ENCODE peak calls at places on chromosomes 16 and 17, in eight cellular contexts. One of them, this sample, is unnamed.

GRCh38 chr17:804541-805435 is 22.6 kb downstream of the MRM3 start:
- DNase-seq in MCF 10A: no peak
- DNase-seq in nucleus accumbens: no peak
- DNase-seq in T-helper 22 cell: no peak
- DNase-seq in iris pigment epithelial cell: no peak
- DNase-seq in stimulated activated CD4-positive, alpha-beta T cell treated with anti-CD3 and anti-CD28 coated beads, Interleukin-2, amount 100 ng/mL, for 48 hours: no peak
- DNase-seq in CD8-positive, alpha-beta memory T cell: no peak
- DNase-seq in naive thymus-derived CD8-positive, alpha-beta T cell: no peak
- DNase-seq in this sample: no peak

GRCh38 chr16:46482895-46483294 is 138.3 kb downstream of the SHCBP1 start:
- DNase-seq in iris pigment epithelial cell: no peak
- DNase-seq in stimulated activated CD4-positive, alpha-beta T cell treated with anti-CD3 and anti-CD28 coated beads, Interleukin-2, amount 100 ng/mL, for 48 hours: no peak
- DNase-seq in CD8-positive, alpha-beta memory T cell: no peak
- DNase-seq in nucleus accumbens: no peak
- DNase-seq in MCF 10A: no peak
- DNase-seq in T-helper 22 cell: no peak
- DNase-seq in naive thymus-derived CD8-positive, alpha-beta T cell: no peak
- DNase-seq in this sample: no peak

GRCh38 chr16:23025692-23026305 is 123.5 kb downstream of the USP31 start:
- DNase-seq in T-helper 22 cell: no peak
- DNase-seq in naive thymus-derived CD8-positive, alpha-beta T cell: no peak
- DNase-seq in stimulated activated CD4-positive, alpha-beta T cell treated with anti-CD3 and anti-CD28 coated beads, Interleukin-2, amount 100 ng/mL, for 48 hours: no peak
- DNase-seq in iris pigment epithelial cell: no peak
- DNase-seq in CD8-positive, alpha-beta memory T cell: no peak
- DNase-seq in nucleus accumbens: no peak
- DNase-seq in MCF 10A: no peak
- DNase-seq in this sample: no peak

GRCh38 chr17:18328643-18329204 is 13.6 kb downstream of the SMCR8 start:
- DNase-seq in CD8-positive, alpha-beta memory T cell: no peak
- DNase-seq in nucleus accumbens: no peak
- DNase-seq in iris pigment epithelial cell: no peak
- DNase-seq in T-helper 22 cell: no peak
- DNase-seq in stimulated activated CD4-positive, alpha-beta T cell treated with anti-CD3 and anti-CD28 coated beads, Interleukin-2, amount 100 ng/mL, for 48 hours: no peak
- DNase-seq in naive thymus-derived CD8-positive, alpha-beta T cell: no peak
- DNase-seq in MCF 10A: no peak
- DNase-seq in this sample: no peak

GRCh38 chr17:48613862-48614694 is 1.0 kb downstream of the HOXB8 start:
- DNase-seq in T-helper 22 cell: no peak
- DNase-seq in MCF 10A: no peak
- DNase-seq in CD8-positive, alpha-beta memory T cell: no peak
- DNase-seq in nucleus accumbens: no peak
- DNase-seq in iris pigment epithelial cell: no peak
- DNase-seq in naive thymus-derived CD8-positive, alpha-beta T cell: no peak
- DNase-seq in stimulated activated CD4-positive, alpha-beta T cell treated with anti-CD3 and anti-CD28 coated beads, Interleukin-2, amount 100 ng/mL, for 48 hours: no peak
- DNase-seq in this sample: no peak

GRCh38 chr16:17416461-17417221 is 54.1 kb downstream of the XYLT1 start:
- DNase-seq in naive thymus-derived CD8-positive, alpha-beta T cell: peak; percentile 52
- DNase-seq in nucleus accumbens: peak; percentile 10
- DNase-seq in stimulated activated CD4-positive, alpha-beta T cell treated with anti-CD3 and anti-CD28 coated beads, Interleukin-2, amount 100 ng/mL, for 48 hours: peak; percentile 47
- DNase-seq in MCF 10A: no peak
- DNase-seq in T-helper 22 cell: peak; percentile 28
- DNase-seq in CD8-positive, alpha-beta memory T cell: no peak
- DNase-seq in iris pigment epithelial cell: no peak
- DNase-seq in this sample: no peak

GRCh38 chr17:68176770-68177169 is 71.1 kb upstream of the AMZ2 start:
- DNase-seq in naive thymus-derived CD8-positive, alpha-beta T cell: no peak
- DNase-seq in iris pigment epithelial cell: no peak
- DNase-seq in stimulated activated CD4-positive, alpha-beta T cell treated with anti-CD3 and anti-CD28 coated beads, Interleukin-2, amount 100 ng/mL, for 48 hours: no peak
- DNase-seq in CD8-positive, alpha-beta memory T cell: no peak
- DNase-seq in T-helper 22 cell: no peak
- DNase-seq in nucleus accumbens: no peak
- DNase-seq in MCF 10A: no peak
- DNase-seq in this sample: peak; percentile 28

GRCh38 chr16:54931041-54931756 is 534 bp downstream of the IRX5 start:
- DNase-seq in CD8-positive, alpha-beta memory T cell: no peak
- DNase-seq in MCF 10A: peak; percentile 44
- DNase-seq in T-helper 22 cell: no peak
- DNase-seq in iris pigment epithelial cell: peak; percentile 49
- DNase-seq in nucleus accumbens: no peak
- DNase-seq in stimulated activated CD4-positive, alpha-beta T cell treated with anti-CD3 and anti-CD28 coated beads, Interleukin-2, amount 100 ng/mL, for 48 hours: no peak
- DNase-seq in naive thymus-derived CD8-positive, alpha-beta T cell: no peak
- DNase-seq in this sample: no peak

GRCh38 chr16:23081675-23082119 is 67.6 kb downstream of the USP31 start:
- DNase-seq in stimulated activated CD4-positive, alpha-beta T cell treated with anti-CD3 and anti-CD28 coated beads, Interleukin-2, amount 100 ng/mL, for 48 hours: no peak
- DNase-seq in T-helper 22 cell: no peak
- DNase-seq in CD8-positive, alpha-beta memory T cell: no peak
- DNase-seq in naive thymus-derived CD8-positive, alpha-beta T cell: no peak
- DNase-seq in iris pigment epithelial cell: peak; percentile 66
- DNase-seq in nucleus accumbens: no peak
- DNase-seq in MCF 10A: peak; percentile 17
- DNase-seq in this sample: no peak

GRCh38 chr17:55463600-55463999 is 42.0 kb upstream of the MMD start:
- DNase-seq in CD8-positive, alpha-beta memory T cell: no peak
- DNase-seq in iris pigment epithelial cell: no peak
- DNase-seq in MCF 10A: no peak
- DNase-seq in nucleus accumbens: no peak
- DNase-seq in stimulated activated CD4-positive, alpha-beta T cell treated with anti-CD3 and anti-CD28 coated beads, Interleukin-2, amount 100 ng/mL, for 48 hours: no peak
- DNase-seq in naive thymus-derived CD8-positive, alpha-beta T cell: no peak
- DNase-seq in T-helper 22 cell: no peak
- DNase-seq in this sample: no peak

GRCh38 chr17:57939797-57940196 is 15.4 kb downstream of the CUEDC1 start:
- DNase-seq in CD8-positive, alpha-beta memory T cell: no peak
- DNase-seq in iris pigment epithelial cell: no peak
- DNase-seq in T-helper 22 cell: no peak
- DNase-seq in stimulated activated CD4-positive, alpha-beta T cell treated with anti-CD3 and anti-CD28 coated beads, Interleukin-2, amount 100 ng/mL, for 48 hours: no peak
- DNase-seq in MCF 10A: no peak
- DNase-seq in nucleus accumbens: no peak
- DNase-seq in naive thymus-derived CD8-positive, alpha-beta T cell: no peak
- DNase-seq in this sample: peak; percentile 72

GRCh38 chr16:3738541-3738940 is 21.2 kb upstream of the TRAP1 start:
- DNase-seq in naive thymus-derived CD8-positive, alpha-beta T cell: no peak
- DNase-seq in iris pigment epithelial cell: no peak
- DNase-seq in MCF 10A: no peak
- DNase-seq in CD8-positive, alpha-beta memory T cell: no peak
- DNase-seq in nucleus accumbens: no peak
- DNase-seq in T-helper 22 cell: no peak
- DNase-seq in stimulated activated CD4-positive, alpha-beta T cell treated with anti-CD3 and anti-CD28 coated beads, Interleukin-2, amount 100 ng/mL, for 48 hours: no peak
- DNase-seq in this sample: no peak

GRCh38 chr16:2339521-2340484 is 725 bp downstream of the ABCA3 start:
- DNase-seq in T-helper 22 cell: peak; percentile 14
- DNase-seq in CD8-positive, alpha-beta memory T cell: peak; percentile 14
- DNase-seq in naive thymus-derived CD8-positive, alpha-beta T cell: peak; percentile 31
- DNase-seq in iris pigment epithelial cell: peak; percentile 24
- DNase-seq in nucleus accumbens: peak; percentile 61
- DNase-seq in MCF 10A: peak; percentile 30
- DNase-seq in stimulated activated CD4-positive, alpha-beta T cell treated with anti-CD3 and anti-CD28 coated beads, Interleukin-2, amount 100 ng/mL, for 48 hours: peak; percentile 22
- DNase-seq in this sample: no peak

GRCh38 chr17:59373879-59374495 is 42.5 kb downstream of the YPEL2 start:
- DNase-seq in MCF 10A: peak; percentile 69
- DNase-seq in naive thymus-derived CD8-positive, alpha-beta T cell: no peak
- DNase-seq in nucleus accumbens: no peak
- DNase-seq in T-helper 22 cell: no peak
- DNase-seq in iris pigment epithelial cell: peak; percentile 97
- DNase-seq in CD8-positive, alpha-beta memory T cell: no peak
- DNase-seq in stimulated activated CD4-positive, alpha-beta T cell treated with anti-CD3 and anti-CD28 coated beads, Interleukin-2, amount 100 ng/mL, for 48 hours: no peak
- DNase-seq in this sample: no peak

GRCh38 chr16:1494711-1495110 is 1.6 kb downstream of the TELO2 start:
- DNase-seq in CD8-positive, alpha-beta memory T cell: no peak
- DNase-seq in nucleus accumbens: no peak
- DNase-seq in T-helper 22 cell: no peak
- DNase-seq in stimulated activated CD4-positive, alpha-beta T cell treated with anti-CD3 and anti-CD28 coated beads, Interleukin-2, amount 100 ng/mL, for 48 hours: no peak
- DNase-seq in iris pigment epithelial cell: no peak
- DNase-seq in naive thymus-derived CD8-positive, alpha-beta T cell: no peak
- DNase-seq in MCF 10A: no peak
- DNase-seq in this sample: no peak

GRCh38 chr16:4372578-4373355 is 1.1 kb downstream of the VASN start:
- DNase-seq in T-helper 22 cell: no peak
- DNase-seq in iris pigment epithelial cell: peak; percentile 68
- DNase-seq in stimulated activated CD4-positive, alpha-beta T cell treated with anti-CD3 and anti-CD28 coated beads, Interleukin-2, amount 100 ng/mL, for 48 hours: no peak
- DNase-seq in naive thymus-derived CD8-positive, alpha-beta T cell: no peak
- DNase-seq in nucleus accumbens: peak; percentile 38
- DNase-seq in CD8-positive, alpha-beta memory T cell: no peak
- DNase-seq in MCF 10A: peak; percentile 66
- DNase-seq in this sample: no peak

GRCh38 chr17:45320931-45321461 is 4.2 kb upstream of the MAP3K14 start:
- DNase-seq in T-helper 22 cell: no peak
- DNase-seq in nucleus accumbens: no peak
- DNase-seq in MCF 10A: peak; percentile 90
- DNase-seq in CD8-positive, alpha-beta memory T cell: no peak
- DNase-seq in iris pigment epithelial cell: peak; percentile 92
- DNase-seq in stimulated activated CD4-positive, alpha-beta T cell treated with anti-CD3 and anti-CD28 coated beads, Interleukin-2, amount 100 ng/mL, for 48 hours: no peak
- DNase-seq in naive thymus-derived CD8-positive, alpha-beta T cell: no peak
- DNase-seq in this sample: no peak

GRCh38 chr17:74987909-74988711 is 678 bp downstream of the CDR2L start:
- DNase-seq in T-helper 22 cell: no peak
- DNase-seq in naive thymus-derived CD8-positive, alpha-beta T cell: no peak
- DNase-seq in iris pigment epithelial cell: peak; percentile 80
- DNase-seq in MCF 10A: peak; percentile 56
- DNase-seq in CD8-positive, alpha-beta memory T cell: peak; percentile 23
- DNase-seq in stimulated activated CD4-positive, alpha-beta T cell treated with anti-CD3 and anti-CD28 coated beads, Interleukin-2, amount 100 ng/mL, for 48 hours: no peak
- DNase-seq in nucleus accumbens: peak; percentile 75
- DNase-seq in this sample: no peak

GRCh38 chr17:34366051-34366450 is 3.0 kb upstream of the CCL1 start:
- DNase-seq in CD8-positive, alpha-beta memory T cell: no peak
- DNase-seq in naive thymus-derived CD8-positive, alpha-beta T cell: no peak
- DNase-seq in iris pigment epithelial cell: no peak
- DNase-seq in nucleus accumbens: no peak
- DNase-seq in MCF 10A: no peak
- DNase-seq in T-helper 22 cell: no peak
- DNase-seq in stimulated activated CD4-positive, alpha-beta T cell treated with anti-CD3 and anti-CD28 coated beads, Interleukin-2, amount 100 ng/mL, for 48 hours: no peak
- DNase-seq in this sample: no peak

GRCh38 chr16:59654455-59654854 is 920.3 kb upstream of the GOT2 start:
- DNase-seq in iris pigment epithelial cell: no peak
- DNase-seq in nucleus accumbens: no peak
- DNase-seq in T-helper 22 cell: no peak
- DNase-seq in stimulated activated CD4-positive, alpha-beta T cell treated with anti-CD3 and anti-CD28 coated beads, Interleukin-2, amount 100 ng/mL, for 48 hours: no peak
- DNase-seq in naive thymus-derived CD8-positive, alpha-beta T cell: no peak
- DNase-seq in MCF 10A: no peak
- DNase-seq in CD8-positive, alpha-beta memory T cell: no peak
- DNase-seq in this sample: no peak

GRCh38 chr17:9386401-9386800 is 189.2 kb downstream of the STX8 start:
- DNase-seq in naive thymus-derived CD8-positive, alpha-beta T cell: no peak
- DNase-seq in MCF 10A: peak; percentile 36
- DNase-seq in CD8-positive, alpha-beta memory T cell: no peak
- DNase-seq in T-helper 22 cell: no peak
- DNase-seq in iris pigment epithelial cell: no peak
- DNase-seq in stimulated activated CD4-positive, alpha-beta T cell treated with anti-CD3 and anti-CD28 coated beads, Interleukin-2, amount 100 ng/mL, for 48 hours: no peak
- DNase-seq in nucleus accumbens: no peak
- DNase-seq in this sample: no peak

GRCh38 chr17:62119373-62119772 is 54.3 kb upstream of the MED13 start:
- DNase-seq in naive thymus-derived CD8-positive, alpha-beta T cell: no peak
- DNase-seq in MCF 10A: no peak
- DNase-seq in iris pigment epithelial cell: no peak
- DNase-seq in T-helper 22 cell: no peak
- DNase-seq in CD8-positive, alpha-beta memory T cell: no peak
- DNase-seq in nucleus accumbens: no peak
- DNase-seq in stimulated activated CD4-positive, alpha-beta T cell treated with anti-CD3 and anti-CD28 coated beads, Interleukin-2, amount 100 ng/mL, for 48 hours: no peak
- DNase-seq in this sample: no peak